ENCODE peak calls at places on chromosomes 1 and 21, in six cellular contexts. One of them, this sample, is unnamed.

GRCh38 chr21:43913928-43914327 is 48.9 kb downstream of the AGPAT3 start:
- DNase-seq in neuronal stem cell: no peak
- DNase-seq in H1: no peak
- DNase-seq in IMR-90: peak; percentile 64
- DNase-seq in mesenchymal stem cell: peak; percentile 76
- DNase-seq in H9: no peak
- DNase-seq in this sample: no peak

GRCh38 chr1:221157026-221157761 is 278.0 kb downstream of the HLX start:
- DNase-seq in IMR-90: no peak
- DNase-seq in H1: no peak
- DNase-seq in neuronal stem cell: no peak
- DNase-seq in mesenchymal stem cell: no peak
- DNase-seq in H9: no peak
- DNase-seq in this sample: no peak

GRCh38 chr21:42107881-42108553 is 36.9 kb downstream of the UMODL1 start:
- DNase-seq in H1: no peak
- DNase-seq in H9: peak; percentile 85
- DNase-seq in IMR-90: peak; percentile 65
- DNase-seq in mesenchymal stem cell: peak; percentile 70
- DNase-seq in neuronal stem cell: peak; percentile 20
- DNase-seq in this sample: peak; percentile 76

GRCh38 chr1:6351480-6352137 is 42.0 kb downstream of the ACOT7 start:
- DNase-seq in mesenchymal stem cell: no peak
- DNase-seq in neuronal stem cell: no peak
- DNase-seq in H1: no peak
- DNase-seq in H9: no peak
- DNase-seq in IMR-90: no peak
- DNase-seq in this sample: peak; percentile 43

GRCh38 chr1:118007391-118007790 is 77.9 kb downstream of the WDR3 start:
- DNase-seq in IMR-90: no peak
- DNase-seq in mesenchymal stem cell: no peak
- DNase-seq in H9: no peak
- DNase-seq in neuronal stem cell: no peak
- DNase-seq in H1: no peak
- DNase-seq in this sample: no peak

GRCh38 chr1:20248954-20249612 is 41.6 kb upstream of the VWA5B1 start:
- DNase-seq in neuronal stem cell: no peak
- DNase-seq in H9: no peak
- DNase-seq in mesenchymal stem cell: no peak
- DNase-seq in IMR-90: no peak
- DNase-seq in H1: no peak
- DNase-seq in this sample: no peak

GRCh38 chr1:218345673-218346390 is 696 bp downstream of the TGFB2 start:
- DNase-seq in neuronal stem cell: no peak
- DNase-seq in H9: peak; percentile 65
- DNase-seq in IMR-90: peak; percentile 70
- DNase-seq in mesenchymal stem cell: peak; percentile 81
- DNase-seq in H1: peak; percentile 75
- DNase-seq in this sample: peak; percentile 79

GRCh38 chr1:175287377-175287776 is 94.8 kb upstream of the KIAA0040 start:
- DNase-seq in neuronal stem cell: no peak
- DNase-seq in IMR-90: no peak
- DNase-seq in mesenchymal stem cell: no peak
- DNase-seq in H9: no peak
- DNase-seq in H1: no peak
- DNase-seq in this sample: no peak

GRCh38 chr1:247576514-247576913 is 11.6 kb upstream of the OR2G2 start:
- DNase-seq in mesenchymal stem cell: peak; percentile 14
- DNase-seq in H9: no peak
- DNase-seq in neuronal stem cell: no peak
- DNase-seq in IMR-90: no peak
- DNase-seq in H1: no peak
- DNase-seq in this sample: peak; percentile 86

GRCh38 chr21:28971171-28971570 is 21.5 kb downstream of the LTN1 start:
- DNase-seq in neuronal stem cell: peak; percentile 48
- DNase-seq in IMR-90: peak; percentile 19
- DNase-seq in H9: no peak
- DNase-seq in H1: no peak
- DNase-seq in mesenchymal stem cell: no peak
- DNase-seq in this sample: no peak

GRCh38 chr1:92842082-92843045 is 10.5 kb downstream of the RPL5 start:
- DNase-seq in mesenchymal stem cell: no peak
- DNase-seq in IMR-90: no peak
- DNase-seq in H1: no peak
- DNase-seq in neuronal stem cell: no peak
- DNase-seq in H9: no peak
- DNase-seq in this sample: no peak

GRCh38 chr1:180094705-180095280 is 59.9 kb upstream of the QSOX1 start:
- DNase-seq in mesenchymal stem cell: peak; percentile 45
- DNase-seq in neuronal stem cell: no peak
- DNase-seq in IMR-90: peak; percentile 68
- DNase-seq in H9: no peak
- DNase-seq in H1: no peak
- DNase-seq in this sample: no peak

GRCh38 chr1:163410073-163410522 is 88.3 kb downstream of the NUF2 start:
- DNase-seq in H9: peak; percentile 65
- DNase-seq in H1: peak; percentile 83
- DNase-seq in mesenchymal stem cell: peak; percentile 56
- DNase-seq in IMR-90: peak; percentile 56
- DNase-seq in neuronal stem cell: peak; percentile 86
- DNase-seq in this sample: peak; percentile 79

GRCh38 chr1:31736675-31737074 is 27.5 kb downstream of the ADGRB2 start:
- DNase-seq in IMR-90: no peak
- DNase-seq in mesenchymal stem cell: no peak
- DNase-seq in H9: no peak
- DNase-seq in H1: no peak
- DNase-seq in neuronal stem cell: no peak
- DNase-seq in this sample: no peak

GRCh38 chr21:33441489-33442477 is 38.0 kb downstream of the TMEM50B start:
- DNase-seq in neuronal stem cell: no peak
- DNase-seq in IMR-90: peak; percentile 94
- DNase-seq in H9: no peak
- DNase-seq in H1: no peak
- DNase-seq in mesenchymal stem cell: peak; percentile 92
- DNase-seq in this sample: peak; percentile 81

GRCh38 chr1:1943834-1944570 is 24.9 kb upstream of the TMEM52 start:
- DNase-seq in mesenchymal stem cell: peak; percentile 41
- DNase-seq in H1: peak; percentile 91
- DNase-seq in H9: peak; percentile 83
- DNase-seq in neuronal stem cell: peak; percentile 55
- DNase-seq in IMR-90: no peak
- DNase-seq in this sample: peak; percentile 71

GRCh38 chr1:8075511-8076051 is 49.5 kb upstream of the ERRFI1 start:
- DNase-seq in H1: no peak
- DNase-seq in IMR-90: peak; percentile 30
- DNase-seq in mesenchymal stem cell: peak; percentile 48
- DNase-seq in neuronal stem cell: no peak
- DNase-seq in H9: peak; percentile 43
- DNase-seq in this sample: peak; percentile 95

GRCh38 chr1:88029142-88029541 is 654.9 kb upstream of the PKN2 start:
- DNase-seq in H9: no peak
- DNase-seq in IMR-90: peak; percentile 2
- DNase-seq in H1: no peak
- DNase-seq in mesenchymal stem cell: peak; percentile 14
- DNase-seq in neuronal stem cell: no peak
- DNase-seq in this sample: no peak

GRCh38 chr1:219938706-219939105 is 10.3 kb upstream of the SLC30A10 start:
- DNase-seq in mesenchymal stem cell: peak; percentile 55
- DNase-seq in H9: no peak
- DNase-seq in IMR-90: peak; percentile 51
- DNase-seq in neuronal stem cell: no peak
- DNase-seq in H1: no peak
- DNase-seq in this sample: no peak

GRCh38 chr21:36790616-36791015 is 91.7 kb downstream of the SIM2 start:
- DNase-seq in mesenchymal stem cell: no peak
- DNase-seq in IMR-90: peak; percentile 7
- DNase-seq in H9: no peak
- DNase-seq in H1: no peak
- DNase-seq in neuronal stem cell: no peak
- DNase-seq in this sample: no peak

GRCh38 chr21:36791150-36791549 is 92.2 kb downstream of the SIM2 start:
- DNase-seq in mesenchymal stem cell: no peak
- DNase-seq in neuronal stem cell: no peak
- DNase-seq in IMR-90: no peak
- DNase-seq in H9: no peak
- DNase-seq in H1: no peak
- DNase-seq in this sample: no peak

GRCh38 chr21:36785615-36786014 is 86.7 kb downstream of the SIM2 start:
- DNase-seq in H1: no peak
- DNase-seq in H9: no peak
- DNase-seq in IMR-90: peak; percentile 25
- DNase-seq in mesenchymal stem cell: no peak
- DNase-seq in neuronal stem cell: no peak
- DNase-seq in this sample: no peak

GRCh38 chr21:36784942-36785341 is 86.0 kb downstream of the SIM2 start:
- DNase-seq in neuronal stem cell: no peak
- DNase-seq in mesenchymal stem cell: no peak
- DNase-seq in IMR-90: no peak
- DNase-seq in H9: no peak
- DNase-seq in H1: no peak
- DNase-seq in this sample: no peak

GRCh38 chr21:36788116-36788515 is 89.2 kb downstream of the SIM2 start:
- DNase-seq in IMR-90: no peak
- DNase-seq in neuronal stem cell: no peak
- DNase-seq in mesenchymal stem cell: peak; percentile 31
- DNase-seq in H9: no peak
- DNase-seq in H1: no peak
- DNase-seq in this sample: no peak
- H2AFZ ChIP-seq in IMR-90: peak overlapping the region; percentile 10
- H2AFZ ChIP-seq in neuronal stem cell: no peak overlapping the region
- H2AFZ ChIP-seq in mesenchymal stem cell: no peak overlapping the region
- H2AFZ ChIP-seq in H9: no peak overlapping the region
- H2AFZ ChIP-seq in H1: no peak overlapping the region
- H2AFZ ChIP-seq in this sample: no peak overlapping the region

GRCh38 chr1:72235062-72235461 is 47.3 kb downstream of the NEGR1 start:
- DNase-seq in neuronal stem cell: no peak
- DNase-seq in IMR-90: no peak
- DNase-seq in H1: no peak
- DNase-seq in mesenchymal stem cell: no peak
- DNase-seq in H9: no peak
- DNase-seq in this sample: no peak

GRCh38 chr1:72227667-72228066 is 54.7 kb downstream of the NEGR1 start:
- DNase-seq in IMR-90: peak; percentile 24
- DNase-seq in H1: no peak
- DNase-seq in neuronal stem cell: no peak
- DNase-seq in mesenchymal stem cell: peak; percentile 15
- DNase-seq in H9: no peak
- DNase-seq in this sample: no peak

GRCh38 chr1:72229893-72230292 is 52.4 kb downstream of the NEGR1 start:
- DNase-seq in mesenchymal stem cell: no peak
- DNase-seq in H9: no peak
- DNase-seq in neuronal stem cell: no peak
- DNase-seq in IMR-90: peak; percentile 21
- DNase-seq in H1: no peak
- DNase-seq in this sample: no peak

GRCh38 chr1:72230746-72231145 is 51.6 kb downstream of the NEGR1 start:
- DNase-seq in neuronal stem cell: no peak
- DNase-seq in H1: no peak
- DNase-seq in mesenchymal stem cell: no peak
- DNase-seq in IMR-90: peak; percentile 23
- DNase-seq in H9: no peak
- DNase-seq in this sample: no peak
- H3K4ac ChIP-seq in neuronal stem cell: no peak overlapping the region
- H3K4ac ChIP-seq in H1: no peak overlapping the region
- H3K4ac ChIP-seq in mesenchymal stem cell: no peak overlapping the region
- H3K4ac ChIP-seq in IMR-90: no peak overlapping the region
- H3K4ac ChIP-seq in H9: no peak overlapping the region
- H3K4ac ChIP-seq in this sample: no peak overlapping the region

DNA sequence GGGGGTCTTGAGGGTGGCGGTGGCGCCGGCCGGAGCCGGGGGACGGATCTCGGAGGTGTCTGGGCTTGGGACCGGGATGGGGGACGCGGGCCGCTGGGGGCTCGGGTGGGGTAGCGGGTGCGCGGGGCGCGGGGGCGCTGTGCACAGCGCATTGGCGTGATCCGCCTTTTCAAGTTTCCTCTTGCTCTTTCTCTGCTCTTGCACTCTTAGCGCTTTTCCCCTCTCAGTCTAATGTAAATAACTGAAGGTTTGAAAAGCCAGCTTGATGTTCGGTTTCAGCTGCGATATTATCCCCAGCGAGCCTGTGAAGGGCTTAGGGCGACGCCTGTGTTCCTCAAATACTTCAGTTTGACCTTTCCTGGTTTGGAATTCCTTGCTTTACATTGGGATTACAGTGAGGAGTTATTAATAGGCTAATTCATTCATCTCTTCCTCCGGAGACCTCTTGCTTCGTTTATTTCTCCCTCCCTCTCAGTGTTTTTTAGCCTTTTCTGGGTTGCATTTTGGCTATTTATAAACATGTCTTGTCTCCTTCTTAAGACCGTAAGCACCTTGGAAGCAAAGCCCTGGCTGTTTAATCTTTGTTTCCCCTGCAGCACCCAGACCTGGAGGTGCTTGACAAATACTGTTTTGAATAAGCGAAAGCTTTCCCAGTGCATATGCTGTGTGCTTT is 673 bp downstream of the RAB4A start:
- DNase-seq in H1: no peak
- DNase-seq in mesenchymal stem cell: peak; percentile 58
- DNase-seq in H9: no peak
- DNase-seq in neuronal stem cell: peak; percentile 20
- DNase-seq in IMR-90: peak; percentile 38
- DNase-seq in this sample: peak; percentile 37
- H3K9ac ChIP-seq in H1: peak overlapping the region; percentile 76
- H3K9ac ChIP-seq in mesenchymal stem cell: peak overlapping the region; percentile 84
- H3K9ac ChIP-seq in H9: peak overlapping the region; percentile 53
- H3K9ac ChIP-seq in neuronal stem cell: peak overlapping the region; percentile 89
- H3K9ac ChIP-seq in IMR-90: peak overlapping the region; percentile 85
- H3K9ac ChIP-seq in this sample: peak overlapping the region; percentile 71

GRCh38 chr1:4724695-4725250 is 70.4 kb downstream of the AJAP1 start:
- DNase-seq in IMR-90: no peak
- DNase-seq in neuronal stem cell: no peak
- DNase-seq in H9: no peak
- DNase-seq in mesenchymal stem cell: no peak
- DNase-seq in H1: no peak
- DNase-seq in this sample: no peak

GRCh38 chr1:4725416-4725815 is 71.0 kb downstream of the AJAP1 start:
- DNase-seq in mesenchymal stem cell: no peak
- DNase-seq in H1: no peak
- DNase-seq in H9: no peak
- DNase-seq in IMR-90: no peak
- DNase-seq in neuronal stem cell: no peak
- DNase-seq in this sample: no peak

GRCh38 chr1:4723106-4723505 is 68.7 kb downstream of the AJAP1 start:
- DNase-seq in H9: no peak
- DNase-seq in neuronal stem cell: no peak
- DNase-seq in IMR-90: no peak
- DNase-seq in H1: no peak
- DNase-seq in mesenchymal stem cell: no peak
- DNase-seq in this sample: no peak

GRCh38 chr1:4726620-4727341 is 72.4 kb downstream of the AJAP1 start:
- DNase-seq in mesenchymal stem cell: no peak
- DNase-seq in IMR-90: no peak
- DNase-seq in H9: no peak
- DNase-seq in H1: no peak
- DNase-seq in neuronal stem cell: no peak
- DNase-seq in this sample: no peak

DNA sequence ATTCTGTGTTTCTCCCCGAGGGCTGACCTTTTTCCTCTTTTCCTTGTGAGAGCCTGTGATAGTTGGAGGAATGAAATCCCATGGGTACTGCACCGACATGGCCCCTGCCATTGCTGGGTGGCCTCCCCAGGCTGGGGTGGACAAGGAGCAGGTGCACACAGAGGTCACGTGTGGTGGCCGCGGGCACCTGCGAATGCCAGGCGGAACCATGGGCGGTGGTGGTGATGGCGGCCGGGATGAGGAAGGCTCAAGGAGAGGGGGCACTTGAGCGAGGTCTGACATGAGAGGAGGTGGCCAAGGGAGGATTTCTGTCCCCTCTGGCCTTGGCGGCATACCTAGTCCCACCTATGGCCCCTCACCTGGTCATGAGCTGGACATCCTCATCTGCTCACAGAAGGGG is 69.6 kb downstream of the AJAP1 start:
- DNase-seq in neuronal stem cell: no peak
- DNase-seq in H9: no peak
- DNase-seq in IMR-90: no peak
- DNase-seq in mesenchymal stem cell: no peak
- DNase-seq in H1: no peak
- DNase-seq in this sample: no peak
- H2AFZ ChIP-seq in neuronal stem cell: no peak overlapping the region
- H2AFZ ChIP-seq in H9: no peak overlapping the region
- H2AFZ ChIP-seq in IMR-90: no peak overlapping the region
- H2AFZ ChIP-seq in mesenchymal stem cell: no peak overlapping the region
- H2AFZ ChIP-seq in H1: no peak overlapping the region
- H2AFZ ChIP-seq in this sample: no peak overlapping the region